ENCODE peak calls at places on chromosomes 6 and 20, in eight cellular contexts. O is stomach; K is type B pancreatic cell; B is NCI-H2227 treated with DMSO at 0.1 percent for 48 hours; F is CD4-positive, CD25-positive, alpha-beta regulatory T cell; A is small intestine; X is RWPE1; N is T follicular helper cell. H is an unnamed sample.

GRCh38 chr20:39547546-39548410 is 585.6 kb downstream of the DHX35 start:
- DNase-seq in O (no peak), K (no peak), B (no peak), F (no peak), A (no peak), X (no peak), N (no peak), H (no peak)

GRCh38 chr6:77326029-77326428 is 137.3 kb downstream of the HTR1B start:
- DNase-seq in O (no peak), K (no peak), B (no peak), F (no peak), A (no peak), X (no peak), N (no peak), H (no peak)

GRCh38 chr6:24919404-24919892 is 16.3 kb downstream of the RIPOR2 start:
- DNase-seq in O (no peak), K (no peak), B (peak), F (no peak), A (no peak), X (no peak), N (no peak), H (no peak)

GRCh38 chr6:12010635-12011275 is 1.4 kb upstream of the HIVEP1 start:
- DNase-seq in O (peak), K (peak), B (peak), F (no peak), A (no peak), X (peak), N (no peak), H (peak)

GRCh38 chr6:131065824-131066171 is 2.8 kb upstream of the EPB41L2 start:
- DNase-seq in O (no peak), K (no peak), B (no peak), F (no peak), A (no peak), X (no peak), N (no peak), H (no peak)

GRCh38 chr6:108961985-108962384 is 113.8 kb downstream of the ARMC2 start:
- DNase-seq in O (no peak), K (no peak), B (no peak), F (no peak), A (no peak), X (no peak), N (no peak), H (no peak)

GRCh38 chr6:29828471-29828797 is 809 bp downstream of the HLA-G start:
- DNase-seq in O (no peak), K (no peak), B (no peak), F (peak), A (no peak), X (no peak), N (no peak), H (no peak)

GRCh38 chr6:36373368-36374009 is 14.0 kb downstream of the ETV7 start:
- DNase-seq in O (no peak), K (no peak), B (no peak), F (no peak), A (no peak), X (no peak), N (no peak), H (no peak)

GRCh38 chr20:36624068-36624813 is 18.7 kb downstream of the RAB5IF start:
- DNase-seq in O (peak), K (no peak), B (peak), F (no peak), A (peak), X (no peak), N (no peak), H (no peak)

GRCh38 chr6:68654134-68654533 is 19.1 kb downstream of the ADGRB3 start:
- DNase-seq in O (no peak), K (no peak), B (no peak), F (no peak), A (no peak), X (no peak), N (no peak), H (no peak)

GRCh38 chr6:112183271-112183671 is 71.1 kb downstream of the LAMA4 start:
- DNase-seq in O (no peak), K (no peak), B (no peak), F (no peak), A (no peak), X (no peak), N (no peak), H (no peak)

GRCh38 chr20:25394276-25394675 is 3.6 kb upstream of the ABHD12 start:
- DNase-seq in O (no peak), K (no peak), B (no peak), F (no peak), A (no peak), X (no peak), N (no peak), H (no peak)

GRCh38 chr6:141488466-141488865 is 644.3 kb upstream of the GJE1 start:
- DNase-seq in O (no peak), K (no peak), B (no peak), F (no peak), A (no peak), X (no peak), N (no peak), H (no peak)

GRCh38 chr20:21357851-21358250 is 39.5 kb downstream of the NKX2-4 start:
- DNase-seq in O (no peak), K (no peak), B (no peak), F (no peak), A (no peak), X (no peak), N (no peak), H (no peak)

GRCh38 chr6:43103253-43103876 is 27.3 kb downstream of the PTK7 start:
- DNase-seq in O (no peak), K (no peak), B (no peak), F (no peak), A (no peak), X (no peak), N (no peak), H (no peak)

GRCh38 chr6:133959667-133960368 is 6.8 kb downstream of the TBPL1 start:
- DNase-seq in O (no peak), K (no peak), B (no peak), F (no peak), A (peak), X (no peak), N (no peak), H (no peak)

GRCh38 chr6:35294308-35294945 is 3.2 kb upstream of the DEF6 start:
- DNase-seq in O (peak), K (no peak), B (peak), F (peak), A (peak), X (peak), N (peak), H (no peak)

GRCh38 chr6:134802426-134803058 is 147.4 kb downstream of the ALDH8A1 start:
- DNase-seq in O (no peak), K (no peak), B (no peak), F (no peak), A (no peak), X (no peak), N (no peak), H (no peak)

GRCh38 chr6:125586074-125586473 is 163.4 kb upstream of the HEY2 start:
- DNase-seq in O (no peak), K (no peak), B (no peak), F (no peak), A (no peak), X (peak), N (no peak), H (no peak)

GRCh38 chr6:14784596-14785360 is 461.1 kb upstream of the JARID2 start:
- DNase-seq in O (no peak), K (no peak), B (peak), F (no peak), A (no peak), X (no peak), N (no peak), H (no peak)

GRCh38 chr6:27138837-27139752 is 108.4 kb upstream of the PRSS16 start:
- DNase-seq in O (peak), K (peak), B (peak), F (peak), A (peak), X (no peak), N (peak), H (no peak)

GRCh38 chr6:16787128-16787685 is 25.9 kb upstream of the ATXN1 start:
- DNase-seq in O (no peak), K (no peak), B (no peak), F (no peak), A (no peak), X (no peak), N (no peak), H (no peak)

GRCh38 chr20:48783533-48784272 is 44.1 kb downstream of the PREX1 start:
- DNase-seq in O (no peak), K (no peak), B (no peak), F (no peak), A (no peak), X (no peak), N (peak), H (no peak)

GRCh38 chr6:3315841-3316240 is 57.1 kb downstream of the PSMG4 start:
- DNase-seq in O (no peak), K (no peak), B (no peak), F (no peak), A (no peak), X (no peak), N (no peak), H (no peak)

GRCh38 chr6:13302291-13302690 is 26.0 kb downstream of the TBC1D7 start:
- DNase-seq in O (no peak), K (no peak), B (no peak), F (no peak), A (no peak), X (no peak), N (no peak), H (no peak)

GRCh38 chr6:48691420-48691819 is 580.4 kb upstream of the PTCHD4 start:
- DNase-seq in O (no peak), K (no peak), B (no peak), F (no peak), A (no peak), X (no peak), N (no peak), H (no peak)

GRCh38 chr6:32868257-32868788 is 14.3 kb downstream of the PSMB9 start:
- DNase-seq in O (peak), K (no peak), B (peak), F (peak), A (peak), X (peak), N (peak), H (no peak)

GRCh38 chr20:37543828-37544227 is 16.2 kb upstream of the BLCAP start:
- DNase-seq in O (no peak), K (peak), B (no peak), F (no peak), A (no peak), X (peak), N (no peak), H (no peak)

GRCh38 chr6:111685506-111685905 is 79.8 kb upstream of the TRAF3IP2 start:
- DNase-seq in O (no peak), K (no peak), B (no peak), F (no peak), A (no peak), X (no peak), N (no peak), H (no peak)

GRCh38 chr20:16407251-16408067 is 165.8 kb downstream of the KIF16B start:
- DNase-seq in O (no peak), K (no peak), B (no peak), F (no peak), A (no peak), X (no peak), N (no peak), H (no peak)

GRCh38 chr6:30227763-30228487 is 14.7 kb upstream of the TRIM26 start:
- DNase-seq in O (no peak), K (no peak), B (no peak), F (no peak), A (no peak), X (no peak), N (no peak), H (no peak)

GRCh38 chr6:152338335-152339125 is 298.6 kb downstream of the SYNE1 start:
- DNase-seq in O (peak), K (no peak), B (no peak), F (peak), A (peak), X (peak), N (peak), H (no peak)

GRCh38 chr6:151389640-151390275 is 1.6 kb downstream of the ZBTB2 start:
- DNase-seq in O (peak), K (no peak), B (peak), F (peak), A (peak), X (peak), N (no peak), H (no peak)

GRCh38 chr20:3749689-3750639 is 17.5 kb downstream of the HSPA12B start:
- DNase-seq in O (peak), K (no peak), B (no peak), F (no peak), A (peak), X (peak), N (no peak), H (no peak)

GRCh38 chr6:30875244-30876038 is 8.9 kb upstream of the DDR1 start:
- DNase-seq in O (no peak), K (no peak), B (peak), F (no peak), A (no peak), X (no peak), N (no peak), H (peak)

GRCh38 chr6:64012351-64013060 is 376.9 kb downstream of the PHF3 start:
- DNase-seq in O (no peak), K (no peak), B (peak), F (no peak), A (no peak), X (peak), N (no peak), H (no peak)